ENCODE peak calls at places on chromosomes 11 and 22, in four cellular contexts. H is colonic mucosa, G is right lobe of liver, O is H9. L is an unnamed sample.

GRCh38 chr11:128813729-128814128 is 53.4 kb downstream of the KCNJ1 start:
- DNase-seq in H (no peak), O (no peak), G (peak; percentile 86), L (no peak)

GRCh38 chr22:39628563-39629080 is 58.1 kb downstream of the CACNA1I start:
- DNase-seq in O (no peak), H (no peak), G (no peak), L (no peak)

GRCh38 chr22:45997775-45998637 is 21.0 kb upstream of the WNT7B start:
- DNase-seq in G (no peak), O (no peak), H (no peak), L (no peak)

GRCh38 chr11:70076461-70076931 is 1.6 kb upstream of the ANO1 start:
- DNase-seq in G (peak; percentile 61), H (no peak), O (no peak), L (no peak)

GRCh38 chr11:79328402-79328801 is 112.4 kb downstream of the TENM4 start:
- DNase-seq in H (no peak), G (no peak), O (no peak), L (no peak)

GRCh38 chr11:78373689-78374088 is 43.9 kb downstream of the GAB2 start:
- DNase-seq in H (no peak), G (no peak), O (no peak), L (no peak)

GRCh38 chr11:36774603-36775002 is 176.6 kb upstream of the RAG2 start:
- DNase-seq in H (no peak), O (no peak), G (no peak), L (no peak)

GRCh38 chr22:22877523-22878210 is 9.9 kb upstream of the IGLL5 start:
- DNase-seq in O (peak; percentile 77), G (peak; percentile 74), H (peak; percentile 68), L (peak; percentile 57)

GRCh38 chr22:48426466-48427380 is 1401.0 kb downstream of the BRD1 start:
- DNase-seq in G (peak; percentile 35), O (no peak), H (no peak), L (no peak)

GRCh38 chr11:76653674-76654309 is 16.8 kb downstream of the LRRC32 start:
- DNase-seq in O (peak; percentile 14), G (peak; percentile 37), H (peak; percentile 38), L (no peak)

GRCh38 chr22:44889233-44889878 is 120.4 kb downstream of the PHF21B start:
- DNase-seq in O (no peak), H (no peak), G (peak; percentile 16), L (peak; percentile 43)

GRCh38 chr11:93606721-93607120 is 54.8 kb upstream of the CEP295 start:
- DNase-seq in H (no peak), O (no peak), G (no peak), L (no peak)

DNA sequence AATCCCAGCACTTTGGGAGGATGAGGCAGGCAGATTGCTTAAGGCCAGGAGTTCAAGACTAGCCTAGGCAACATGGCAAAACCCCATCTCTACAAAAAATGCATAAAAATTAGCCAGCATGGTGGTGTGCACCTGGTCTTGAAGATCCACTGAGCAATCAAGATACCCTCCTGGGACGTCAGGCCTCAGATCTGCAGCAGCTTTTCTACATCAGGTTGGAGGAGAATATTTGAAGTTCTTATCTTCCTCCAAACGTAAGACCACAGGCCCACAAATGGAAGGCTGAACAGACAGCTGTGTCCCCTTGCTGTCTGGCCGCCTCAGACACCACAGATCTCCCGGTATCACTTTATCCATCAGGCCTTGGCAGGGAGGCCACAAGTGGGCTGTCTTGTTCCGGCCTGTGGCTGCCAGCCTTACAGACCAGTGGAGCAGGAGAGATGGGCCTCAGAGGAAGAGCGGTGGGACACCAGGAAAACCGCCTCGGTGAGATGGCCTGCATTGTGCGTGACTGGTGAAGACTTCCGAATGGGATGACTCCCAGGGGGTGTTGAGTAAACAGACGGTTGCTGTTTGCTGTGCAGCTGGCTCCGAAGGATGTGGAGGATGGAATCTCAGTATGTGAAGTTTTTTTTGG is 15.9 kb downstream of the UBASH3B start:
- DNase-seq in H (no peak), G (no peak), O (no peak), L (no peak)
- TF ChIP-seq CTCF in H (no peak), G (no peak), O (no peak), L (no peak)

GRCh38 chr22:31952094-31952401 is 7.7 kb downstream of the YWHAH start:
- DNase-seq in O (no peak), H (no peak), G (no peak), L (no peak)
- TF ChIP-seq CTCF in O (peak; percentile 23), H (no peak), G (no peak), L (no peak)

GRCh38 chr11:62715150-62716130 is 8.0 kb downstream of the GNG3 start:
- DNase-seq in O (no peak), H (no peak), G (no peak), L (no peak)
- TF ChIP-seq CTCF in O (peak; percentile 23), H (no peak), G (no peak), L (no peak)

GRCh38 chr11:100640646-100641045 is 46.4 kb upstream of the ARHGAP42 start:
- DNase-seq in O (no peak), G (no peak), H (no peak), L (no peak)

GRCh38 chr11:100637706-100638105 is 49.4 kb upstream of the ARHGAP42 start:
- DNase-seq in G (no peak), H (no peak), O (no peak), L (no peak)

GRCh38 chr11:100638648-100639047 is 48.4 kb upstream of the ARHGAP42 start:
- DNase-seq in G (no peak), O (no peak), H (no peak), L (no peak)

GRCh38 chr11:100639140-100639539 is 47.9 kb upstream of the ARHGAP42 start:
- DNase-seq in G (no peak), H (no peak), O (no peak), L (no peak)

GRCh38 chr11:100640071-100640470 is 47.0 kb upstream of the ARHGAP42 start:
- DNase-seq in G (no peak), H (no peak), O (no peak), L (no peak)
- TF ChIP-seq CTCF in G (no peak), H (no peak), O (no peak), L (no peak)

DNA sequence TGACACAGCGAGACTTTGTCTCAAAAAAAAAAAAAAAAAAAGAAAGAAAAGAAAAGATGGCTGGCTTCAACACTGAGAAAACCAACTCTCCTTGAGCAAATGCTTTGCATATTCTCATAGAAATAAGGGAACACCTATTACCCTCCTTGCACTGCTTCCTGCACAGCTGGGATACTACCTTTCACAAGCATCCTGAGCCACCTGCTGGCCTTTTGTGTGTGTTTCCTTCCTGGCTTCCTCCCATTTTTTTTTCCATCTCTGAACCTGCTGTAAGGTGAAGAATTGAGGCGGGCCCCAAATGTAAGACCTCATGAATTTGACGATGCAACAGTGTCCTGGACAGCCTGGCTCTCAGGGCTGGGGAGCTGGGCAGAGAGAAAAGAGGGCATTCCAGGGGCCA is 1.9 kb upstream of the RFPL3 start:
- DNase-seq in O (no peak), G (no peak), H (no peak), L (no peak)
- TF ChIP-seq CTCF in O (peak; percentile 52), G (peak; percentile 13), H (no peak), L (no peak)

GRCh38 chr22:25447689-25448434 is 116.6 kb upstream of the GRK3 start:
- DNase-seq in G (peak; percentile 90), H (peak; percentile 92), O (peak; percentile 82), L (peak; percentile 96)
- TF ChIP-seq CTCF in G (peak; percentile 88), H (peak; percentile 90), O (peak; percentile 89), L (peak; percentile 97)

DNA sequence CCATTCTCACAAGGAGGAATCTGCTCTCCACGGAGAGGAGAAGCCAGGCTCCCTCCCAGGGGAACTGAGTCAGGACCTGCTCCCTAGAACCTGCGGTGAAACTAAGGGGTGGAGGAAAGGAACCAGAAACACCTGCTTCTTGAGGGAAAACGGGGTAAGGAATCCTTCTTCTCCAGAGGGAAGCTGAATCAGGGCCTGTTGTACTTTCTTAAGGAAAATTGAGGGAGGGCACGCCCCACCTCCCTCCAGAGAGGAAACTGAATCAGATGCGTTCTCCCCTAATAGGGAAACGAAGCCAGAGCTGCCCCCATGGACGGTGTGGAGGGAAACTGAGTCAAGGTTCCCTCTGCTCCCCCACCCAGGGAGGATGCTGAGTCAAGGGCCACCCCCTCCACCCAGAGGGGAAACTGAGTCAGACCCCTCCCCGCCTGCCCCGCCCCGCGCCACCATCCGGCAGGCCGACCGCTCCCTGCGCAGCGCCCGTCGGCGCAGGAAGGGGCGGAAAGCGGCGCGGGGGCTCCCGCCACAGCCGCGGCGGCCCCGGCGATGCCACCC is 392 bp downstream of the RELA start:
- DNase-seq in H (peak; percentile 40), G (no peak), O (no peak), L (no peak)
- TF ChIP-seq CTCF in H (no peak), G (no peak), O (no peak), L (no peak)

GRCh38 chr11:26040339-26040738 is 291.6 kb upstream of the ANO3 start:
- DNase-seq in H (no peak), O (no peak), G (no peak), L (no peak)

GRCh38 chr11:26042113-26042512 is 289.8 kb upstream of the ANO3 start:
- DNase-seq in G (peak; percentile 35), O (no peak), H (no peak), L (no peak)

GRCh38 chr11:26045082-26045481 is 286.8 kb upstream of the ANO3 start:
- DNase-seq in G (no peak), O (no peak), H (no peak), L (no peak)

GRCh38 chr11:26044389-26044788 is 287.5 kb upstream of the ANO3 start:
- DNase-seq in O (no peak), H (no peak), G (no peak), L (no peak)

DNA sequence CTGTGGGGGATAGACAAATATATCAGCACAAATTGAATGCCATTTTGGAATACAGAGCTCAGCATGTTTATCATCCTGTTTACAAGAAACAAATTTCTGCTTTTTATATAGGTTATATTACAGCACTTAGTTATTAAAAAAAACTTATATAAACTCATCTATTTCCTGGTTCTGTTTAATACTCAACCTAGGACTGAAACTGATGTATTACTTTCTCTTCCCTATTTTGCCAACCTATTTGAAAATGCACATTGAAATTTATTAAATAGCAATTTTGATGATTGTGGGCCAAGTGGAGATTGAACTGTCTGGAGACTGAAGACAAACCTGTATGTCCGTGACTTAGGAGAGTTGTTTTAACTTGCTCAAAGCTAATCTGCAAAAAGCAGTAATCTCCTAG is 288.3 kb upstream of the ANO3 start:
- DNase-seq in O (no peak), G (no peak), H (no peak), L (peak; percentile 13)
- TF ChIP-seq CTCF in O (no peak), G (no peak), H (no peak), L (no peak)

GRCh38 chr11:61727401-61727811 is 25.0 kb upstream of the MYRF start:
- DNase-seq in O (no peak), H (no peak), G (no peak), L (no peak)

GRCh38 chr11:61728940-61729219 is 23.6 kb upstream of the MYRF start:
- DNase-seq in O (no peak), H (no peak), G (no peak), L (peak; percentile 69)

GRCh38 chr11:61726775-61727174 is 25.7 kb upstream of the MYRF start:
- DNase-seq in G (no peak), H (no peak), O (no peak), L (no peak)

GRCh38 chr11:61730222-61730994 is 22.0 kb upstream of the MYRF start:
- DNase-seq in H (peak; percentile 47), O (no peak), G (no peak), L (no peak)

GRCh38 chr11:61728066-61728939 is 24.1 kb upstream of the MYRF start:
- DNase-seq in G (no peak), O (no peak), H (no peak), L (peak; percentile 72)
- TF ChIP-seq CTCF in G (no peak), O (peak; percentile 38), H (no peak), L (peak; percentile 16)

L was measured in GM13976.